ENCODE peak calls at places on chromosome 4, in seven cellular contexts. H, V, C, G, D, E and F are unnamed samples.

GRCh38 chr4:122810669-122811068 is 16.0 kb upstream of the FGF2 start:
- DNase-seq in H (no peak), V (no peak), C (no peak), G (no peak), D (no peak), E (no peak), F (no peak)

GRCh38 chr4:108042927-108043326 is 53.2 kb downstream of the HADH start:
- DNase-seq in H (no peak), V (no peak), C (no peak), G (no peak), D (no peak), E (no peak), F (no peak)

GRCh38 chr4:132333723-132334045 is 815.4 kb upstream of the PCDH10 start:
- DNase-seq in H (peak), V (no peak), C (no peak), G (no peak), D (no peak), E (no peak), F (no peak)

GRCh38 chr4:10590896-10591295 is 93.7 kb downstream of the CLNK start:
- DNase-seq in H (peak), V (no peak), C (no peak), G (no peak), D (no peak), E (no peak), F (no peak)

GRCh38 chr4:54127660-54128059 is 27.7 kb downstream of the GSX2 start:
- DNase-seq in H (no peak), V (no peak), C (no peak), G (no peak), D (no peak), E (no peak), F (no peak)

GRCh38 chr4:37780444-37781133 is 45.9 kb upstream of the PGM2 start:
- DNase-seq in H (no peak), V (no peak), C (no peak), G (peak), D (no peak), E (no peak), F (no peak)

GRCh38 chr4:78004270-78004669 is 52.9 kb upstream of the FRAS1 start:
- DNase-seq in H (peak), V (no peak), C (no peak), G (no peak), D (no peak), E (no peak), F (no peak)

GRCh38 chr4:41257901-41258300 is 1.2 kb downstream of the UCHL1 start:
- DNase-seq in H (no peak), V (no peak), C (no peak), G (no peak), D (no peak), E (no peak), F (no peak)

GRCh38 chr4:176377705-176378302 is 58.0 kb downstream of the SPCS3 start:
- DNase-seq in H (peak), V (no peak), C (no peak), G (no peak), D (no peak), E (no peak), F (peak)

GRCh38 chr4:176788971-176789370 is 3.8 kb downstream of the VEGFC start:
- DNase-seq in H (no peak), V (no peak), C (no peak), G (no peak), D (no peak), E (no peak), F (no peak)

GRCh38 chr4:175034986-175035705 is 117.0 kb downstream of the ADAM29 start:
- DNase-seq in H (no peak), V (no peak), C (no peak), G (no peak), D (no peak), E (no peak), F (no peak)

GRCh38 chr4:8728536-8729407 is 136.2 kb downstream of the CPZ start:
- DNase-seq in H (no peak), V (no peak), C (no peak), G (no peak), D (no peak), E (no peak), F (no peak)

GRCh38 chr4:4820264-4820663 is 39.2 kb upstream of the MSX1 start:
- DNase-seq in H (no peak), V (no peak), C (no peak), G (no peak), D (no peak), E (no peak), F (no peak)